ENCODE peak calls at places on chromosomes 13 and 19, in five cellular contexts. F is HFFc6; G is GM04503; O is NCI-H524; M is activated CD4-positive, CD25-positive, alpha-beta regulatory T cell treated with anti-CD3 and anti-CD28 coated beads, Interleukin-2, amount 50 U/mL, for 16 hours. B is an unnamed sample.

GRCh38 chr13:24221007-24221406 is 60.5 kb downstream of the SPATA13 start:
- DNase-seq in F (no peak), G (no peak), O (no peak), M (no peak), B (no peak)

GRCh38 chr13:51258612-51259358 is 36.6 kb downstream of the FAM124A start:
- DNase-seq in F (no peak), G (no peak), O (no peak), M (no peak), B (no peak)

GRCh38 chr13:29428992-29429315 is 166.5 kb downstream of the SLC7A1 start:
- DNase-seq in F (no peak), G (no peak), O (no peak), M (no peak), B (no peak)

GRCh38 chr19:3094638-3095374 is 644 bp downstream of the GNA11 start:
- DNase-seq in F (peak), G (no peak), O (no peak), M (no peak), B (no peak)

GRCh38 chr13:110641055-110642015 is 26.0 kb downstream of the NAXD start:
- DNase-seq in F (no peak), G (no peak), O (no peak), M (no peak), B (no peak)

GRCh38 chr19:32748497-32748896 is 28.9 kb downstream of the TDRD12 start:
- DNase-seq in F (no peak), G (no peak), O (peak), M (no peak), B (peak)

GRCh38 chr13:109412232-109412935 is 374.0 kb downstream of the IRS2 start:
- DNase-seq in F (no peak), G (no peak), O (peak), M (no peak), B (no peak)

GRCh38 chr13:100102042-100102441 is 13.1 kb downstream of the PCCA start:
- DNase-seq in F (no peak), G (no peak), O (no peak), M (no peak), B (no peak)

GRCh38 chr19:49073514-49074378 is 1.2 kb upstream of the KCNA7 start:
- DNase-seq in F (no peak), G (no peak), O (peak), M (no peak), B (no peak)

GRCh38 chr19:5851302-5851701 is at the start of gene FUT3:
- DNase-seq in F (no peak), G (no peak), O (no peak), M (no peak), B (no peak)